ENCODE peak calls at places on chromosomes 11 and 22, in four cellular contexts. A is foreskin keratinocyte, F is heart right ventricle, Z is left ventricle myocardium inferior. X is an unnamed sample.

GRCh38 chr22:46003271-46004091 is 26.5 kb upstream of the WNT7B start:
- DNase-seq in A (no peak), F (no peak), Z (peak; percentile 14), X (no peak)

GRCh38 chr11:96303067-96303466 is 39.9 kb downstream of the MAML2 start:
- DNase-seq in A (peak; percentile 49), F (no peak), Z (no peak), X (peak; percentile 58)

GRCh38 chr11:38814670-38815069 is 2216.6 kb upstream of the RAG2 start:
- DNase-seq in A (peak; percentile 86), F (no peak), Z (no peak), X (peak; percentile 76)

GRCh38 chr22:28243539-28243938 is 324.5 kb upstream of the PITPNB start:
- DNase-seq in A (no peak), F (no peak), Z (no peak), X (no peak)

GRCh38 chr11:123458501-123458900 is 28.4 kb downstream of the GRAMD1B start:
- DNase-seq in A (no peak), F (no peak), Z (no peak), X (no peak)

GRCh38 chr11:96817488-96817887 is 427.7 kb downstream of the JRKL start:
- DNase-seq in A (peak; percentile 94), F (no peak), Z (no peak), X (peak; percentile 11)

GRCh38 chr22:49355206-49355920 is 472.3 kb downstream of the BRD1 start:
- DNase-seq in A (no peak), F (no peak), Z (no peak), X (no peak)

GRCh38 chr11:71305451-71306125 is 53.2 kb upstream of the SHANK2 start:
- DNase-seq in A (no peak), F (no peak), Z (no peak), X (no peak)

GRCh38 chr11:72154816-72155215 is 19.3 kb downstream of the FOLR3 start:
- DNase-seq in A (no peak), F (no peak), Z (no peak), X (no peak)

GRCh38 chr11:119578466-119579220 is 150.4 kb downstream of the NECTIN1 start:
- DNase-seq in A (no peak), F (no peak), Z (no peak), X (no peak)

GRCh38 chr11:78149646-78150045 is 10.2 kb upstream of the ALG8 start:
- DNase-seq in A (peak; percentile 21), F (no peak), Z (no peak), X (peak; percentile 39)

GRCh38 chr22:21587803-21588611 is 20.5 kb downstream of the UBE2L3 start:
- DNase-seq in A (no peak), F (no peak), Z (no peak), X (no peak)

DNA sequence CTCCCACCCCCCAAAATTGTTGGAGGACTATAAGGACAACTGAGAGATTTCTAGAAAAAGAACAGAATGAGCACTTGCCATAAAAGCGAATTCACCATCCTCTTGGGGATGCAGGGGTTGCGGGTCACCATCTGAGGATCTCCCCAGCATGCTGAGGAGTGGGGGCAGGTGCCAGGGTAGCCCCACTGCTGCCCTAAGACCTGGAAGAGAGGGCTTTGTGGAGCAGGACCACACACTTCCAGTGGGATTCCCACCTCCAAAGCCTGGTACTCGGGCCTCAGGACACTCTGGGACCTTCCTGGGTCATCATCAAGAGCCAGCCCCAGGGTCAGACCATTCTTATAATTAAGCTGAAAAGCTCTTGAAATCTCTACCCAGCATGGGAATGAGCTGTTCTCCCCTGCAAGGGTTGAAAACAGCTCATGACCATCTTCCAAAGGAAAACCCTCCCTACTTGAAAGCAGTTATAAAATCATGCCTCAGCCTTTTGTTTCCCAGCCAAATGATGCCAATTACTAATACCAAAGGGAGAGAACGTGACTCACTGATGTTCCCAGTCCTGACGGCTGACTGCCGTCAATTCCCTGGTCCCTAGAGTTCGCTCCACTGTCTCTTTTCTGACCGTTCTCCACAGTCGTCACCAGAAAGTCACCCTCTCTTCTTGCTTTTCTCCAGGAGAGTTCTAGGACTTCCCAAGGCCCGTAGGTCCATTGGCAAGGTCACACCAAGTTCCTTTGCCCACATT is 76.8 kb upstream of the CREB3L1 start:
- DNase-seq in A (peak; percentile 49), F (no peak), Z (no peak), X (peak; percentile 85)
- TF ChIP-seq CTCF in A (no peak), F (no peak), Z (no peak), X (no peak)

DNA sequence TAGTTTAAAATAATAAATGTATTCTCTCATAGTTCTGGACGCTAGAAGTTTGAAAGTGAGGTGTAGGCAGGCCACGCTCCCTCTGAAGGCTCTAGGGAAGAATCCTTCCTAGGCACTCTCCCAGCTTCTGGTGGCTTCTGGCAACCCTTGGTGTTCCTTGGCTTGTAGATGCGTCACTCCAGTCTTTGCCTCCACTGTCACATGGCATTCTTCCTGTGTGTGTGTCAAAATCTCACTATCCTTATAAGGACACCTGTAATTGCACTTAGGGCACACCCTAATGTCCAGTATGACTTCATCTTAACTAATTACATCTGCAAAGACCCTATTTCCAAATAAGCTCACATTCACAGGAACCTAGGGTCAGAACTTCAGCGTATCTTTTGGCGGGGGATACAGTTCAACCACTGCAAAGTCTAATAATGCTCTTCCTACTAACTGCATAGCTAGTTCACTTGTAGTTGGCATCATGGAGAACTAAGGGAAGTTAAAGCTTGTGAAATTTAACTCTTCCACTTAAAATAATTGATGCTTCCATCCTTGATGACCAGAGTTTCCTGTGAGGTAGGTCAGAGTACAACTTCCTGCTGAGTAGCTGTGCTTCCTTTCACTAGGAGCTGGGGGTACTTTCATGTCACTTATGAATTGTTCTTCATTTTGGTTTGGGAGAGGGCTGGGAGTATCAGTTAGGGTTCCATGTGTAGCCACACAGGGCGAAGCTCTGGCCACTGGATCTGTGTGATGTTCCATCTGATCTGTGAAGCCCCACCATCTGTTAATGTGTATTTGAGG is 10.4 kb downstream of the YWHAH start:
- DNase-seq in A (no peak), F (peak; percentile 17), Z (no peak), X (no peak)
- H3K27ac ChIP-seq in A (no peak overlapping the region), F (peak overlapping the region; percentile 61), Z (peak overlapping the region; percentile 70), X (no peak overlapping the region)

GRCh38 chr11:128497057-128497957 is 90.1 kb downstream of the ETS1 start:
- DNase-seq in A (peak; percentile 63), F (peak; percentile 66), Z (no peak), X (peak; percentile 75)
- TF ChIP-seq CTCF in A (no peak), F (no peak), Z (no peak), X (no peak)

GRCh38 chr11:101336858-101337257 is 207.2 kb upstream of the PGR start:
- DNase-seq in A (no peak), F (no peak), Z (no peak), X (no peak)

GRCh38 chr11:101341578-101341977 is 212.0 kb upstream of the PGR start:
- DNase-seq in A (no peak), F (no peak), Z (no peak), X (no peak)

GRCh38 chr11:101345891-101346290 is 216.3 kb upstream of the PGR start:
- DNase-seq in A (no peak), F (no peak), Z (no peak), X (no peak)

GRCh38 chr11:101346591-101346990 is 217.0 kb upstream of the PGR start:
- DNase-seq in A (peak; percentile 8), F (no peak), Z (no peak), X (no peak)

GRCh38 chr11:101342307-101342706 is 212.7 kb upstream of the PGR start:
- DNase-seq in A (no peak), F (no peak), Z (no peak), X (no peak)
- H3K27ac ChIP-seq in A (no peak overlapping the region), F (no peak overlapping the region), Z (no peak overlapping the region), X (no peak overlapping the region)

GRCh38 chr11:99687320-99687719 is 666.6 kb downstream of the CNTN5 start:
- DNase-seq in A (no peak), F (no peak), Z (no peak), X (no peak)
- TF ChIP-seq CTCF in A (peak; percentile 21), F (no peak), Z (no peak), X (no peak)

X was measured in RWPE1.